ENCODE peak calls at places on chromosomes 13 and 19, in four cellular contexts. P, K, Q and H are unnamed samples.
A peak's percentile ranks its signal among the peaks of the same experiment; 100 is the strongest.

GRCh38 chr13:31394491-31394890 is 194.7 kb downstream of the B3GLCT start:
- DNase-seq in P (no peak), K (no peak), Q (no peak), H (no peak)

GRCh38 chr13:36006895-36007294 is 124.3 kb downstream of the DCLK1 start:
- DNase-seq in P (no peak), K (no peak), Q (no peak), H (no peak)

GRCh38 chr19:35673121-35673804 is 6.9 kb downstream of the UPK1A start:
- DNase-seq in P (no peak), K (peak; percentile 84), Q (peak; percentile 62), H (peak; percentile 75)

GRCh38 chr19:14112809-14113385 is 4.7 kb downstream of the PRKACA start:
- DNase-seq in P (no peak), K (no peak), Q (no peak), H (no peak)

GRCh38 chr13:20387441-20387971 is 138.2 kb downstream of the CRYL1 start:
- DNase-seq in P (no peak), K (no peak), Q (peak; percentile 34), H (peak; percentile 2)

GRCh38 chr19:43763473-43763939 is 8.7 kb upstream of the SMG9 start:
- DNase-seq in P (no peak), K (peak; percentile 49), Q (peak; percentile 45), H (no peak)

GRCh38 chr19:33300016-33300981 is 2.0 kb downstream of the CEBPA start:
- DNase-seq in P (no peak), K (no peak), Q (no peak), H (no peak)

GRCh38 chr19:10389863-10390262 is 9.5 kb upstream of the TYK2 start:
- DNase-seq in P (no peak), K (peak; percentile 62), Q (no peak), H (no peak)

GRCh38 chr13:21546372-21546771 is 57.6 kb downstream of the MICU2 start:
- DNase-seq in P (no peak), K (no peak), Q (no peak), H (no peak)

GRCh38 chr19:37492213-37492612 is 14.5 kb upstream of the ZNF793 start:
- DNase-seq in P (no peak), K (no peak), Q (no peak), H (no peak)

GRCh38 chr13:109010912-109011311 is 381.5 kb downstream of the MYO16 start:
- DNase-seq in P (no peak), K (no peak), Q (no peak), H (no peak)

GRCh38 chr19:12872941-12873890 is 8.0 kb downstream of the DNASE2 start:
- DNase-seq in P (peak; percentile 22), K (peak; percentile 88), Q (peak; percentile 37), H (peak; percentile 31)
- TF ChIP-seq CTCF in P (peak; percentile 24), K (no peak), Q (no peak), H (no peak)

GRCh38 chr13:28817204-28817603 is 2.9 kb upstream of the MTUS2 start:
- DNase-seq in P (no peak), K (no peak), Q (no peak), H (no peak)
- TF ChIP-seq CTCF in P (peak; percentile 8), K (no peak), Q (no peak), H (peak; percentile 50)

GRCh38 chr19:4830332-4830731 is 1.2 kb downstream of the TICAM1 start:
- DNase-seq in P (no peak), K (no peak), Q (no peak), H (no peak)

GRCh38 chr19:4832776-4833175 is 1.3 kb upstream of the TICAM1 start:
- DNase-seq in P (no peak), K (no peak), Q (no peak), H (no peak)

GRCh38 chr19:4830768-4831265 is 695 bp downstream of the TICAM1 start:
- DNase-seq in P (no peak), K (no peak), Q (no peak), H (no peak)

GRCh38 chr19:4831351-4832340 is at the start of gene TICAM1:
- DNase-seq in P (no peak), K (peak; percentile 77), Q (peak; percentile 65), H (peak; percentile 40)

DNA sequence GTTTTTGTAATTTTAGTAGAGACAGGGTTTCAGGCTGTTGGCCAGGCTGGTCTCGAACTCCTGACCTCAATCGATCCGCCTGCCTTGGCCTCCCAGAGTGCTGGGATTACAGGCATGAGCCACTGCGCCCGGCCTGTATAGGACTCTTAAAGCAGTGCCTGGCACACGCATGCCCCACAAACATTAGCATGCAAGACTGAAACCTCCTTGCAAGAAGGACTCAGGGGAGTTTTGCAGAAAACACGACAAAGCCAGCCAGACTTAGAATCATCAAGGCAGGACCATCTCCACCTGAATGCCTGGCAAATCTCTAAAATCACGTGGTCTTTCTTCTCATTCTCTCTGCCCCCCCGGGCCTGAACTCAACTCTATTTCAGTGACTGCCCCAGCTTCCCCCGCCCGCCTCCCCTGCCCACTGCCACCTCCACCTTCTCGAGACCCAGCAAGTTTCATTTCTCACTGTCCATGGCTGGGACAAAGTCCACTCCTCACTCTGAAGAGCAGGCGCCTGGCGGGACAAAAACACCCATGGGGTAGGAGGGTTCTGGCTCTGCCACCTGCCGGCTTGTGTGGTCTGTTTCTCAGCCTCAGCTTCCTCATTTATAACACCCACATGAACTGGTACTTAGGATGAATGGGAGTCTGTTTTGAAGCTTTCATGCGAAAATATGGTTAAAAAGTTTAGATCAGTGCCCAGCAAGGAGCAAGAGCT is 2.4 kb downstream of the TICAM1 start:
- DNase-seq in P (no peak), K (no peak), Q (no peak), H (no peak)
- TF ChIP-seq CTCF in P (no peak), K (no peak), Q (no peak), H (no peak)

GRCh38 chr13:103757361-103757760 is 691.1 kb upstream of the SLC10A2 start:
- DNase-seq in P (no peak), K (no peak), Q (no peak), H (no peak)

GRCh38 chr13:103758222-103758621 is 692.0 kb upstream of the SLC10A2 start:
- DNase-seq in P (no peak), K (no peak), Q (no peak), H (no peak)

DNA sequence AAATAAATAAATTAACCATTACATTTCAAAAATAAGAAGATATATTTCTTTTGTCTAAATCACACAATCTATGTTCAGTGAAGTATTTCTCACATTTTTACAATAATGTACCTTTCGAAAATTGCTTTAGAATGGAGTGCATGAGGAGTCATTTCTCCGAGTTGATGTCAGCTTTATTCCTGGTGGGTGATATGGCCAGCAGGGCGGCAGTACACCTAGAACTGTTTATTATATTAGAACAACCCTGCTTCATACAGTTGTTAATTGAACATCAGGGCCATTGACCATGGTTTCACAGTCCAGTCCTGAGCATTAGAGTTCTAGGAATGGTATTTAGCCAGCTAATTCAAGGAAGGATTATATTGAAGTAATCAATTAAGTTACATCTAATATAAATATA is 696.3 kb upstream of the SLC10A2 start:
- DNase-seq in P (no peak), K (no peak), Q (no peak), H (no peak)
- TF ChIP-seq CTCF in P (no peak), K (no peak), Q (no peak), H (peak; percentile 6)

DNA sequence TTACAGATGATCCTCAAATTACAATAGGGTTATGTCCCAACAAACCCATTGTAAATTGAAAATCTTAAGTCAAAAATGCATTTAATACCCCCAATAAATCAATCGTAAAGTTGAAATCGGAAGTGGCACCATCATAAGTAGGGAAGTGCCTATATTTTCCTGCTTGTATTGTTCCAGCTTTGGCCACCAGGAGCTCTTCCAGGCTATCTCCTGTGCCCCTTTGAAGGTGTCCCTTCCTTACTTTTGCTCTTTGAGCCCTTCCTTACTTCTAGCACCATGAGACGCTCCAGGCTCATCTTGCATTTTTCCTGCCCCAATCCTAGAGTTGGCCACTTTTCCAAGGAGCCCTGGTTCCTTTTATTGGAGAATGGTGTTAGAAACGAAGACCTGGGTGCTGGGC is 163.0 kb upstream of the TSC22D1 start:
- DNase-seq in P (no peak), K (no peak), Q (no peak), H (no peak)
- TF ChIP-seq CTCF in P (peak; percentile 10), K (no peak), Q (no peak), H (no peak)

DNA sequence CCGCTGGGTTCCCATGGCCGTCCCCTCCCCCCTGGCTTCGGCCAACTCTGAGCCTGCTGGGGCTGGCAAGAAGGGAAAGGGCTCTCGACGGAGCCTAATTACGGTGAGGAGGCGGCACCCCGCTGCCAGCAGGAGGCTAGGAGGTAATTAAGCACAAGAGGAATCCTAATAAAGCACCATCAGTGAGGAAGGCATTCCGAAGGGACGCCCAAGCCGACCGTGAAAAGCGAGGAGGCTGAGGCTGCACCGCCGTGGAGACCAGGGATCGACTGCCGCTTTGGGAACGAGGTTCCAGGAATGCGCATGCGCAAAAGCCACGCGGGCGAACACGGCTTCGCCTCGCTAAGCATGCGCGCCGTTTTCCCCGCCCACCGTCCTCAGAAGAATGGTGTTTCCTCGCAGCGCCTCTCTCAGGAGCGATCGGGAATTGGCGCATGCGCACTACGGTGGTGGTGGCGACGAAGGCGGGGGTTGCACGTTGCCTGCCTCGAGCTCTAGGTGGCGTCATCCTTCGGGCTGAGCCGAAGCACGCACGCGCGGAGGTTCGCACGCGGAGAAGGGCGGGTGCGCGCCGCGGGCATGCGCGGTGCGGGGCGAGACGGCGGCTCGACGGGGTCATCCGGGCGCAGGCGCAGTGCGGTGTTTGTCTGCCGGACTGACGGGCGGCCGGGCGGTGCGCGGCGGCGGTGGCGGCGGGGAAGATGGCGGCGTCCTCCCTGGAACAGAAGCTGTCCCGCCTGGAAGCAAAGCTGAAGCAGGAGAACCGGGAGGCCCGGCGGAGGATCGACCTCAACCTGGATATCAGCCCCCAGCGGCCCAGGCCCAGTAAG is at the start of gene MAP2K7:
- DNase-seq in P (peak; percentile 93), K (peak; percentile 100), Q (peak; percentile 99), H (peak; percentile 99)
- TF ChIP-seq CTCF in P (peak; percentile 67), K (peak; percentile 54), Q (peak; percentile 80), H (peak; percentile 77)

GRCh38 chr19:51478381-51479285 is at the start of gene CEACAM18:
- DNase-seq in P (no peak), K (no peak), Q (no peak), H (no peak)
- TF ChIP-seq CTCF in P (no peak), K (no peak), Q (no peak), H (no peak)

GRCh38 chr13:97212540-97213146 is 9.5 kb upstream of the MBNL2 start:
- DNase-seq in P (no peak), K (no peak), Q (peak; percentile 49), H (peak; percentile 49)
- TF ChIP-seq CTCF in P (peak; percentile 82), K (peak; percentile 17), Q (peak; percentile 71), H (peak; percentile 82)